ENCODE peak calls at places on chromosomes 11 and 22, in four cellular contexts. E, X, Y and O are unnamed samples.

GRCh38 chr11:118691926-118692830 is 12.7 kb upstream of the TREH start:
- DNase-seq in E (no peak), X (peak), Y (no peak), O (no peak)

GRCh38 chr22:28075260-28075981 is 156.4 kb upstream of the PITPNB start:
- DNase-seq in E (no peak), X (no peak), Y (peak), O (no peak)

GRCh38 chr11:47980907-47981621 is 705 bp downstream of the PTPRJ start:
- DNase-seq in E (peak), X (no peak), Y (peak), O (peak)

GRCh38 chr11:567036-567628 is 6.4 kb downstream of the RASSF7 start:
- DNase-seq in E (no peak), X (no peak), Y (no peak), O (no peak)

GRCh38 chr22:26464312-26464711 is 19.3 kb downstream of the HPS4 start:
- DNase-seq in E (no peak), X (no peak), Y (no peak), O (no peak)

GRCh38 chr11:23278121-23278520 is 417.8 kb upstream of the CCDC179 start:
- DNase-seq in E (no peak), X (no peak), Y (no peak), O (no peak)

GRCh38 chr11:12045914-12046635 is 37.6 kb upstream of the DKK3 start:
- DNase-seq in E (no peak), X (no peak), Y (no peak), O (peak)

GRCh38 chr22:39251762-39252460 is 7.1 kb upstream of the PDGFB start:
- DNase-seq in E (no peak), X (no peak), Y (no peak), O (no peak)

GRCh38 chr11:75625970-75626691 is 42.7 kb downstream of the MAP6 start:
- DNase-seq in E (no peak), X (no peak), Y (no peak), O (no peak)

GRCh38 chr22:21942939-21943338 is 9.7 kb downstream of the PPM1F start:
- DNase-seq in E (no peak), X (no peak), Y (no peak), O (no peak)

GRCh38 chr22:46613606-46613997 is 6.6 kb upstream of the GRAMD4 start:
- DNase-seq in E (no peak), X (no peak), Y (no peak), O (no peak)

GRCh38 chr11:3617990-3618389 is 23.8 kb downstream of the ART5 start:
- DNase-seq in E (no peak), X (no peak), Y (no peak), O (no peak)

GRCh38 chr22:20857838-20858614 is 585 bp downstream of the PI4KA start:
- DNase-seq in E (peak), X (peak), Y (peak), O (peak)

GRCh38 chr11:127789887-127790286 is 789.3 kb upstream of the KIRREL3 start:
- DNase-seq in E (peak), X (no peak), Y (no peak), O (no peak)

GRCh38 chr11:60914620-60915249 is 777 bp downstream of the TMEM109 start:
- DNase-seq in E (peak), X (no peak), Y (no peak), O (no peak)

GRCh38 chr11:117089685-117090084 is 8.5 kb downstream of the SIK3 start:
- DNase-seq in E (no peak), X (no peak), Y (no peak), O (no peak)

GRCh38 chr11:121249039-121249663 is 43.4 kb upstream of the SC5D start:
- DNase-seq in E (no peak), X (no peak), Y (no peak), O (no peak)

GRCh38 chr11:10918275-10918674 is 60.4 kb upstream of the ZBED5 start:
- DNase-seq in E (no peak), X (no peak), Y (no peak), O (no peak)

GRCh38 chr22:27983361-27983791 is 64.3 kb upstream of the PITPNB start:
- DNase-seq in E (no peak), X (no peak), Y (no peak), O (peak)